ENCODE peak calls at places on chromosomes 3 and 15, in ten cellular contexts. One of them, this sample, is unnamed.
A peak's percentile ranks its signal among the peaks of the same experiment; 100 is the strongest.

GRCh38 chr3:119990888-119991287 is 103.4 kb downstream of the GSK3B start:
- DNase-seq in heart left ventricle: no peak
- DNase-seq in NCI-H82: no peak
- DNase-seq in CD4-positive, alpha-beta T cell: no peak
- DNase-seq in AG10803: peak; percentile 23
- DNase-seq in stimulated activated naive CD8-positive, alpha-beta T cell treated with anti-CD3 and anti-CD28 coated beads, Interleukin-15, Interleukin-2, amounts not matched to agents 100 U/mL and 50 U/mL, for 24 hours: no peak
- DNase-seq in activated CD4-positive, alpha-beta T cell treated with anti-CD3 and anti-CD28 coated beads, Interleukin-2, amount 10 ng/mL, durations not matched to agents 7 days and 5 days: no peak
- DNase-seq in mesendoderm: no peak
- DNase-seq in H1: no peak
- DNase-seq in hippocampal formation: no peak
- DNase-seq in this sample: peak; percentile 11

GRCh38 chr3:189292667-189293478 is 121.1 kb downstream of the TPRG1 start:
- DNase-seq in heart left ventricle: no peak
- DNase-seq in NCI-H82: peak; percentile 89
- DNase-seq in CD4-positive, alpha-beta T cell: no peak
- DNase-seq in AG10803: peak; percentile 8
- DNase-seq in stimulated activated naive CD8-positive, alpha-beta T cell treated with anti-CD3 and anti-CD28 coated beads, Interleukin-15, Interleukin-2, amounts not matched to agents 100 U/mL and 50 U/mL, for 24 hours: no peak
- DNase-seq in activated CD4-positive, alpha-beta T cell treated with anti-CD3 and anti-CD28 coated beads, Interleukin-2, amount 10 ng/mL, durations not matched to agents 7 days and 5 days: no peak
- DNase-seq in mesendoderm: peak; percentile 28
- DNase-seq in H1: no peak
- DNase-seq in hippocampal formation: no peak
- DNase-seq in this sample: no peak

GRCh38 chr3:20258371-20258770 is 72.4 kb upstream of the SGO1 start:
- DNase-seq in heart left ventricle: no peak
- DNase-seq in NCI-H82: no peak
- DNase-seq in CD4-positive, alpha-beta T cell: no peak
- DNase-seq in AG10803: no peak
- DNase-seq in stimulated activated naive CD8-positive, alpha-beta T cell treated with anti-CD3 and anti-CD28 coated beads, Interleukin-15, Interleukin-2, amounts not matched to agents 100 U/mL and 50 U/mL, for 24 hours: no peak
- DNase-seq in activated CD4-positive, alpha-beta T cell treated with anti-CD3 and anti-CD28 coated beads, Interleukin-2, amount 10 ng/mL, durations not matched to agents 7 days and 5 days: no peak
- DNase-seq in mesendoderm: no peak
- DNase-seq in H1: no peak
- DNase-seq in hippocampal formation: no peak
- DNase-seq in this sample: no peak

GRCh38 chr3:12292770-12293169 is 3.9 kb downstream of the PPARG start:
- DNase-seq in heart left ventricle: no peak
- DNase-seq in NCI-H82: no peak
- DNase-seq in CD4-positive, alpha-beta T cell: no peak
- DNase-seq in AG10803: no peak
- DNase-seq in stimulated activated naive CD8-positive, alpha-beta T cell treated with anti-CD3 and anti-CD28 coated beads, Interleukin-15, Interleukin-2, amounts not matched to agents 100 U/mL and 50 U/mL, for 24 hours: no peak
- DNase-seq in activated CD4-positive, alpha-beta T cell treated with anti-CD3 and anti-CD28 coated beads, Interleukin-2, amount 10 ng/mL, durations not matched to agents 7 days and 5 days: no peak
- DNase-seq in mesendoderm: no peak
- DNase-seq in H1: no peak
- DNase-seq in hippocampal formation: no peak
- DNase-seq in this sample: no peak

GRCh38 chr3:14137004-14137403 is 12.2 kb downstream of the TMEM43 start:
- DNase-seq in heart left ventricle: peak; percentile 75
- DNase-seq in NCI-H82: no peak
- DNase-seq in CD4-positive, alpha-beta T cell: no peak
- DNase-seq in AG10803: peak; percentile 34
- DNase-seq in stimulated activated naive CD8-positive, alpha-beta T cell treated with anti-CD3 and anti-CD28 coated beads, Interleukin-15, Interleukin-2, amounts not matched to agents 100 U/mL and 50 U/mL, for 24 hours: no peak
- DNase-seq in activated CD4-positive, alpha-beta T cell treated with anti-CD3 and anti-CD28 coated beads, Interleukin-2, amount 10 ng/mL, durations not matched to agents 7 days and 5 days: no peak
- DNase-seq in mesendoderm: no peak
- DNase-seq in H1: no peak
- DNase-seq in hippocampal formation: no peak
- DNase-seq in this sample: no peak

GRCh38 chr3:135965129-135965505 is 411 bp upstream of the PPP2R3A start:
- DNase-seq in heart left ventricle: no peak
- DNase-seq in NCI-H82: no peak
- DNase-seq in CD4-positive, alpha-beta T cell: no peak
- DNase-seq in AG10803: no peak
- DNase-seq in stimulated activated naive CD8-positive, alpha-beta T cell treated with anti-CD3 and anti-CD28 coated beads, Interleukin-15, Interleukin-2, amounts not matched to agents 100 U/mL and 50 U/mL, for 24 hours: no peak
- DNase-seq in activated CD4-positive, alpha-beta T cell treated with anti-CD3 and anti-CD28 coated beads, Interleukin-2, amount 10 ng/mL, durations not matched to agents 7 days and 5 days: no peak
- DNase-seq in mesendoderm: no peak
- DNase-seq in H1: no peak
- DNase-seq in hippocampal formation: no peak
- DNase-seq in this sample: peak; percentile 28

GRCh38 chr15:101201411-101202174 is 50.3 kb downstream of the CHSY1 start:
- DNase-seq in heart left ventricle: peak; percentile 93
- DNase-seq in NCI-H82: peak; percentile 68
- DNase-seq in CD4-positive, alpha-beta T cell: no peak
- DNase-seq in AG10803: peak; percentile 99
- DNase-seq in stimulated activated naive CD8-positive, alpha-beta T cell treated with anti-CD3 and anti-CD28 coated beads, Interleukin-15, Interleukin-2, amounts not matched to agents 100 U/mL and 50 U/mL, for 24 hours: peak; percentile 46
- DNase-seq in activated CD4-positive, alpha-beta T cell treated with anti-CD3 and anti-CD28 coated beads, Interleukin-2, amount 10 ng/mL, durations not matched to agents 7 days and 5 days: no peak
- DNase-seq in mesendoderm: peak; percentile 97
- DNase-seq in H1: peak; percentile 74
- DNase-seq in hippocampal formation: peak; percentile 43
- DNase-seq in this sample: peak; percentile 95

GRCh38 chr15:66919421-66919820 is 146.0 kb upstream of the SMAD3 start:
- DNase-seq in heart left ventricle: no peak
- DNase-seq in NCI-H82: no peak
- DNase-seq in CD4-positive, alpha-beta T cell: no peak
- DNase-seq in AG10803: no peak
- DNase-seq in stimulated activated naive CD8-positive, alpha-beta T cell treated with anti-CD3 and anti-CD28 coated beads, Interleukin-15, Interleukin-2, amounts not matched to agents 100 U/mL and 50 U/mL, for 24 hours: no peak
- DNase-seq in activated CD4-positive, alpha-beta T cell treated with anti-CD3 and anti-CD28 coated beads, Interleukin-2, amount 10 ng/mL, durations not matched to agents 7 days and 5 days: no peak
- DNase-seq in mesendoderm: no peak
- DNase-seq in H1: no peak
- DNase-seq in hippocampal formation: no peak
- DNase-seq in this sample: no peak

GRCh38 chr15:89828324-89829145 is 13.9 kb upstream of the ANPEP start:
- DNase-seq in heart left ventricle: peak; percentile 47
- DNase-seq in NCI-H82: no peak
- DNase-seq in CD4-positive, alpha-beta T cell: no peak
- DNase-seq in AG10803: peak; percentile 84
- DNase-seq in stimulated activated naive CD8-positive, alpha-beta T cell treated with anti-CD3 and anti-CD28 coated beads, Interleukin-15, Interleukin-2, amounts not matched to agents 100 U/mL and 50 U/mL, for 24 hours: no peak
- DNase-seq in activated CD4-positive, alpha-beta T cell treated with anti-CD3 and anti-CD28 coated beads, Interleukin-2, amount 10 ng/mL, durations not matched to agents 7 days and 5 days: no peak
- DNase-seq in mesendoderm: peak; percentile 56
- DNase-seq in H1: no peak
- DNase-seq in hippocampal formation: no peak
- DNase-seq in this sample: no peak

GRCh38 chr3:32258869-32259268 is 20.4 kb downstream of the CMTM8 start:
- DNase-seq in heart left ventricle: no peak
- DNase-seq in NCI-H82: no peak
- DNase-seq in CD4-positive, alpha-beta T cell: no peak
- DNase-seq in AG10803: no peak
- DNase-seq in stimulated activated naive CD8-positive, alpha-beta T cell treated with anti-CD3 and anti-CD28 coated beads, Interleukin-15, Interleukin-2, amounts not matched to agents 100 U/mL and 50 U/mL, for 24 hours: no peak
- DNase-seq in activated CD4-positive, alpha-beta T cell treated with anti-CD3 and anti-CD28 coated beads, Interleukin-2, amount 10 ng/mL, durations not matched to agents 7 days and 5 days: no peak
- DNase-seq in mesendoderm: no peak
- DNase-seq in H1: no peak
- DNase-seq in hippocampal formation: no peak
- DNase-seq in this sample: no peak

GRCh38 chr15:74793135-74794028 is 11.5 kb downstream of the CSK start:
- DNase-seq in heart left ventricle: no peak
- DNase-seq in NCI-H82: no peak
- DNase-seq in CD4-positive, alpha-beta T cell: peak; percentile 76
- DNase-seq in AG10803: no peak
- DNase-seq in stimulated activated naive CD8-positive, alpha-beta T cell treated with anti-CD3 and anti-CD28 coated beads, Interleukin-15, Interleukin-2, amounts not matched to agents 100 U/mL and 50 U/mL, for 24 hours: peak; percentile 81
- DNase-seq in activated CD4-positive, alpha-beta T cell treated with anti-CD3 and anti-CD28 coated beads, Interleukin-2, amount 10 ng/mL, durations not matched to agents 7 days and 5 days: peak; percentile 72
- DNase-seq in mesendoderm: no peak
- DNase-seq in H1: no peak
- DNase-seq in hippocampal formation: no peak
- DNase-seq in this sample: no peak

GRCh38 chr15:63402498-63403253 is 21.0 kb upstream of the CA12 start:
- DNase-seq in heart left ventricle: no peak
- DNase-seq in NCI-H82: peak; percentile 45
- DNase-seq in CD4-positive, alpha-beta T cell: no peak
- DNase-seq in AG10803: peak; percentile 33
- DNase-seq in stimulated activated naive CD8-positive, alpha-beta T cell treated with anti-CD3 and anti-CD28 coated beads, Interleukin-15, Interleukin-2, amounts not matched to agents 100 U/mL and 50 U/mL, for 24 hours: no peak
- DNase-seq in activated CD4-positive, alpha-beta T cell treated with anti-CD3 and anti-CD28 coated beads, Interleukin-2, amount 10 ng/mL, durations not matched to agents 7 days and 5 days: peak; percentile 25
- DNase-seq in mesendoderm: peak; percentile 61
- DNase-seq in H1: peak; percentile 53
- DNase-seq in hippocampal formation: peak; percentile 61
- DNase-seq in this sample: no peak

GRCh38 chr15:71279757-71280141 is 164.5 kb downstream of the THSD4 start:
- DNase-seq in heart left ventricle: no peak
- DNase-seq in NCI-H82: no peak
- DNase-seq in CD4-positive, alpha-beta T cell: no peak
- DNase-seq in AG10803: no peak
- DNase-seq in stimulated activated naive CD8-positive, alpha-beta T cell treated with anti-CD3 and anti-CD28 coated beads, Interleukin-15, Interleukin-2, amounts not matched to agents 100 U/mL and 50 U/mL, for 24 hours: no peak
- DNase-seq in activated CD4-positive, alpha-beta T cell treated with anti-CD3 and anti-CD28 coated beads, Interleukin-2, amount 10 ng/mL, durations not matched to agents 7 days and 5 days: no peak
- DNase-seq in mesendoderm: no peak
- DNase-seq in H1: no peak
- DNase-seq in hippocampal formation: no peak
- DNase-seq in this sample: no peak

GRCh38 chr3:112327371-112327951 is 5.5 kb upstream of the CD200 start:
- DNase-seq in heart left ventricle: no peak
- DNase-seq in NCI-H82: peak; percentile 89
- DNase-seq in CD4-positive, alpha-beta T cell: peak; percentile 25
- DNase-seq in AG10803: peak; percentile 63
- DNase-seq in stimulated activated naive CD8-positive, alpha-beta T cell treated with anti-CD3 and anti-CD28 coated beads, Interleukin-15, Interleukin-2, amounts not matched to agents 100 U/mL and 50 U/mL, for 24 hours: no peak
- DNase-seq in activated CD4-positive, alpha-beta T cell treated with anti-CD3 and anti-CD28 coated beads, Interleukin-2, amount 10 ng/mL, durations not matched to agents 7 days and 5 days: peak; percentile 73
- DNase-seq in mesendoderm: peak; percentile 77
- DNase-seq in H1: no peak
- DNase-seq in hippocampal formation: peak; percentile 80
- DNase-seq in this sample: peak; percentile 50

This sample was measured in astrocyte of the cerebellum.